ENCODE peak calls at places on chromosomes 12 and 14, in five cellular contexts. N is GF-D8; K is stimulated activated CD8-positive, alpha-beta memory T cell treated with anti-CD3 and anti-CD28 coated beads, Interleukin-15, amount 100 ng/mL, for 24 hours; P is CD4-positive, CD25-positive, alpha-beta regulatory T cell; X is colonic mucosa. J is an unnamed sample.

GRCh38 chr14:48586099-48586498 is 910.7 kb upstream of the MDGA2 start:
- DNase-seq in K (no peak), N (no peak), X (no peak), P (no peak), J (no peak)

GRCh38 chr12:110669193-110669502 is 19.8 kb downstream of the HVCN1 start:
- DNase-seq in X (no peak), P (no peak), K (no peak), N (no peak), J (no peak)

GRCh38 chr12:104022816-104023215 is 27.2 kb downstream of the GLT8D2 start:
- DNase-seq in X (no peak), K (no peak), P (no peak), N (no peak), J (no peak)

GRCh38 chr12:10182662-10183061 is 3.8 kb downstream of the TMEM52B start:
- DNase-seq in X (no peak), P (no peak), N (no peak), K (no peak), J (no peak)

GRCh38 chr12:54421175-54421872 is 2.3 kb upstream of the ITGA5 start:
- DNase-seq in K (no peak), X (no peak), P (no peak), N (no peak), J (no peak)

GRCh38 chr14:89702151-89702936 is 252.2 kb downstream of the EFCAB11 start:
- DNase-seq in X (peak; percentile 43), P (no peak), K (no peak), N (no peak), J (no peak)

GRCh38 chr14:33834101-33834955 is 116.5 kb downstream of the EGLN3 start:
- DNase-seq in X (no peak), K (no peak), N (no peak), P (no peak), J (no peak)

GRCh38 chr12:89138048-89138852 is 214.1 kb downstream of the DUSP6 start:
- DNase-seq in N (no peak), P (no peak), K (no peak), X (no peak), J (no peak)

GRCh38 chr14:90546767-90547166 is 149.9 kb downstream of the CALM1 start:
- DNase-seq in N (no peak), X (no peak), K (no peak), P (no peak), J (no peak)

GRCh38 chr12:89737000-89737399 is 28.4 kb upstream of the ATP2B1 start:
- DNase-seq in N (no peak), X (no peak), K (no peak), P (no peak), J (no peak)

GRCh38 chr12:107402041-107403022 is 283.3 kb upstream of the PWP1 start:
- DNase-seq in K (peak; percentile 16), X (peak; percentile 41), P (peak; percentile 21), N (no peak), J (peak; percentile 44)

GRCh38 chr14:93059917-93060545 is 55.7 kb downstream of the ITPK1 start:
- DNase-seq in P (no peak), N (no peak), X (no peak), K (no peak), J (no peak)

GRCh38 chr14:104874571-104875411 is 9.7 kb downstream of the CEP170B start:
- DNase-seq in N (no peak), P (no peak), K (no peak), X (no peak), J (no peak)

GRCh38 chr12:53045646-53046045 is 4.2 kb upstream of the TNS2 start:
- DNase-seq in N (no peak), P (no peak), X (peak; percentile 30), K (no peak), J (no peak)

GRCh38 chr12:90959538-90960139 is 4.7 kb upstream of the CCER1 start:
- DNase-seq in X (no peak), N (no peak), K (no peak), P (no peak), J (peak; percentile 51)

GRCh38 chr12:131438874-131439273 is 272.0 kb upstream of the SFSWAP start:
- DNase-seq in X (no peak), K (no peak), P (no peak), N (no peak), J (no peak)

GRCh38 chr12:100576311-100577036 is 3.0 kb downstream of the GAS2L3 start:
- DNase-seq in N (peak; percentile 51), K (no peak), P (no peak), X (no peak), J (no peak)

GRCh38 chr12:82366182-82366581 is 7.9 kb downstream of the METTL25 start:
- DNase-seq in P (no peak), K (no peak), N (no peak), X (no peak), J (no peak)

GRCh38 chr14:102630405-102630804 is 38.0 kb downstream of the RCOR1 start:
- DNase-seq in P (no peak), N (no peak), X (no peak), K (no peak), J (no peak)

J was measured in NCI-H1694.